ENCODE peak calls at places on chromosomes 6 and 20, in six cellular contexts. M, Z, H, D, X and P are unnamed samples.

GRCh38 chr20:8519887-8520286 is 387.8 kb downstream of the PLCB1 start:
- DNase-seq in M (no peak), Z (no peak), H (no peak), D (no peak), X (no peak), P (no peak)

GRCh38 chr6:154815938-154816820 is 83.0 kb downstream of the SCAF8 start:
- DNase-seq in M (no peak), Z (no peak), H (no peak), D (no peak), X (peak; percentile 41), P (no peak)

GRCh38 chr6:161639772-161640171 is 365.9 kb upstream of the AGPAT4 start:
- DNase-seq in M (no peak), Z (no peak), H (no peak), D (no peak), X (no peak), P (no peak)

GRCh38 chr20:23327617-23328333 is 22.8 kb upstream of the NXT1 start:
- DNase-seq in M (no peak), Z (no peak), H (no peak), D (no peak), X (no peak), P (no peak)

GRCh38 chr6:147170269-147170668 is 33.9 kb upstream of the STXBP5 start:
- DNase-seq in M (peak; percentile 84), Z (no peak), H (no peak), D (no peak), X (peak; percentile 92), P (no peak)

GRCh38 chr6:170445984-170446383 is 107.1 kb downstream of the PSMB1 start:
- DNase-seq in M (no peak), Z (no peak), H (no peak), D (no peak), X (no peak), P (no peak)

GRCh38 chr6:163652328-163652727 is 237.8 kb downstream of the QKI start:
- DNase-seq in M (no peak), Z (no peak), H (no peak), D (no peak), X (no peak), P (no peak)

GRCh38 chr6:112370946-112371345 is 23.8 kb downstream of the RFPL4B start:
- DNase-seq in M (no peak), Z (no peak), H (no peak), D (no peak), X (no peak), P (no peak)

GRCh38 chr20:53513489-53514298 is 79.9 kb downstream of the ZNF217 start:
- DNase-seq in M (no peak), Z (no peak), H (no peak), D (peak; percentile 50), X (no peak), P (no peak)

GRCh38 chr20:5080384-5080877 is 39.3 kb downstream of the PCNA start:
- DNase-seq in M (peak; percentile 55), Z (no peak), H (no peak), D (peak; percentile 51), X (peak; percentile 30), P (no peak)

GRCh38 chr6:140909156-140909555 is 1223.6 kb upstream of the GJE1 start:
- DNase-seq in M (no peak), Z (no peak), H (no peak), D (no peak), X (peak; percentile 46), P (no peak)

GRCh38 chr20:37901667-37902503 is 1.0 kb upstream of the VSTM2L start:
- DNase-seq in M (peak; percentile 81), Z (no peak), H (peak; percentile 86), D (no peak), X (peak; percentile 32), P (no peak)

GRCh38 chr6:41460742-41461336 is 85.3 kb upstream of the FOXP4 start:
- DNase-seq in M (no peak), Z (no peak), H (no peak), D (no peak), X (no peak), P (no peak)

GRCh38 chr6:27168586-27169443 is 78.7 kb upstream of the PRSS16 start:
- DNase-seq in M (peak; percentile 64), Z (no peak), H (no peak), D (no peak), X (peak; percentile 90), P (no peak)

GRCh38 chr6:106614131-106614530 is 15.2 kb downstream of the RTN4IP1 start:
- DNase-seq in M (no peak), Z (no peak), H (no peak), D (no peak), X (no peak), P (no peak)

GRCh38 chr6:18406955-18407738 is 20.0 kb downstream of the RNF144B start:
- DNase-seq in M (no peak), Z (no peak), H (no peak), D (no peak), X (no peak), P (no peak)

GRCh38 chr6:42049116-42049809 is 1.1 kb upstream of the TAF8 start:
- DNase-seq in M (no peak), Z (no peak), H (no peak), D (peak; percentile 57), X (no peak), P (no peak)

GRCh38 chr6:33742092-33742491 is 4.6 kb downstream of the IP6K3 start:
- DNase-seq in M (no peak), Z (no peak), H (no peak), D (no peak), X (no peak), P (no peak)

GRCh38 chr6:148240463-148240845 is 102.2 kb upstream of the SASH1 start:
- DNase-seq in M (no peak), Z (no peak), H (peak; percentile 1), D (no peak), X (peak; percentile 64), P (no peak)

GRCh38 chr6:26743941-26744699 is 84.6 kb upstream of the ZNF322 start:
- DNase-seq in M (no peak), Z (no peak), H (peak; percentile 10), D (no peak), X (no peak), P (no peak)

GRCh38 chr6:135346747-135347146 is 150.8 kb downstream of the AHI1 start:
- DNase-seq in M (no peak), Z (no peak), H (peak; percentile 3), D (no peak), X (peak; percentile 14), P (no peak)

GRCh38 chr6:107666084-107666981 is 157.8 kb downstream of the SCML4 start:
- DNase-seq in M (no peak), Z (no peak), H (no peak), D (no peak), X (no peak), P (no peak)

GRCh38 chr20:52649727-52650126 is 322.4 kb upstream of the TSHZ2 start:
- DNase-seq in M (peak; percentile 5), Z (no peak), H (no peak), D (no peak), X (no peak), P (no peak)

GRCh38 chr6:41713161-41713649 is 22.2 kb downstream of the TFEB start:
- DNase-seq in M (peak; percentile 94), Z (no peak), H (no peak), D (no peak), X (no peak), P (no peak)

GRCh38 chr6:165986647-165987482 is 180.8 kb downstream of the TBXT start:
- DNase-seq in M (peak; percentile 9), Z (no peak), H (peak; percentile 62), D (no peak), X (no peak), P (peak; percentile 39)

GRCh38 chr6:85130743-85131142 is 319.1 kb upstream of the NT5E start:
- DNase-seq in M (no peak), Z (no peak), H (no peak), D (no peak), X (peak; percentile 24), P (no peak)

GRCh38 chr20:37697314-37697713 is 3.5 kb downstream of the CTNNBL1 start:
- DNase-seq in M (no peak), Z (no peak), H (no peak), D (no peak), X (no peak), P (no peak)

GRCh38 chr20:36454664-36455427 is 86.5 kb upstream of the MYL9 start:
- DNase-seq in M (no peak), Z (no peak), H (no peak), D (no peak), X (no peak), P (no peak)

GRCh38 chr20:37294262-37294981 is 5.0 kb downstream of the MANBAL start:
- DNase-seq in M (no peak), Z (no peak), H (no peak), D (no peak), X (peak; percentile 62), P (no peak)

DNA sequence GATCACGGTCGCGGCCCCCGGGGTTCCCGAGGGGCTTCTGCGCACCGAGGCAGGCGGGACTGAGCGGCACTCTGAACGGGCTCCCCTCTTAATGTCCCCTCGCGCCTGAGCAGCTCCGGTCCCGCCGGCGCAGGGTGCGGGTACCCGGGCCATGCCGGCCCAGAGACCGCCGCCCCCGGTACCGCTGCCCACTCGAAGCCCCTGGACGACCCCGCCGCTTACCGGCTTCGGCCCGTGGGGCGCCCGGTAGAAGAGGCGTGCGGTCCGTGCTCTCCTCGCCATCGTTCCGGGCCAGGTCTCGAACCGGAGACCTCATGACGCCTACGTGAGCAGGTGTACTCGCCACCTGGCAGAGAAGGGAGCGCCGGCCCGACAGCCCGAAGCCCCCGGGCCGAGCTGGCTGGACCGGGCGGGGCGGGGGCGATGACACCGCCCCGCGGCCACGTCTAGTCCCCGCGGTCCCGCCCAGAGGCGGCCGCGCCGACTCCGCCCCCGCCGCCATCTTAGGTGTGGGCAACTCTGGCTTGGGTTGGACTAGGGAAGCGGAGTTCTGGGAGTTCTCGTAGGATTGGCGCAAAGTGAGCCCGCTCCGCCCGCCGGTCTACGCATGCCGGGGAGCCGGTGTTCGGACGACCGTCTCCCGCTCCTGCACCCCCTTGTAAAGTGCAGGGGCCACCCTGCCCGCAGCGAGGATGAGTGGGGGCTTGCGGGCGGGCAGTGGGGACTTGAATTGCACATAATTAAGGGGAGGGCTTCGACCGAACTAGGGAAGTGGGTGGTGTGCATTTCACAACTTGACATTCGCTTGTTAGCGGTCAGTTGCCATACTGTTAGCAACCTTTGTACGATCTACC is at the start of gene SLC17A5:
- DNase-seq in M (peak; percentile 95), Z (peak; percentile 71), H (peak; percentile 95), D (peak; percentile 98), X (peak; percentile 93), P (peak; percentile 94)
- TF ChIP-seq CTCF in M (no peak), Z (no peak), H (no peak), D (no peak), X (no peak), P (no peak)

GRCh38 chr6:36914227-36914794 is 28.6 kb downstream of the C6orf89 start:
- DNase-seq in M (peak; percentile 97), Z (no peak), H (no peak), D (peak; percentile 68), X (no peak), P (peak; percentile 26)
- TF ChIP-seq CTCF in M (peak; percentile 29), Z (no peak), H (peak; percentile 55), D (no peak), X (peak; percentile 33), P (no peak)

GRCh38 chr20:50152394-50153152 is 950 bp downstream of the PEDS1 start:
- DNase-seq in M (peak; percentile 76), Z (no peak), H (no peak), D (no peak), X (no peak), P (no peak)
- TF ChIP-seq CTCF in M (peak; percentile 40), Z (no peak), H (peak; percentile 16), D (no peak), X (no peak), P (no peak)

DNA sequence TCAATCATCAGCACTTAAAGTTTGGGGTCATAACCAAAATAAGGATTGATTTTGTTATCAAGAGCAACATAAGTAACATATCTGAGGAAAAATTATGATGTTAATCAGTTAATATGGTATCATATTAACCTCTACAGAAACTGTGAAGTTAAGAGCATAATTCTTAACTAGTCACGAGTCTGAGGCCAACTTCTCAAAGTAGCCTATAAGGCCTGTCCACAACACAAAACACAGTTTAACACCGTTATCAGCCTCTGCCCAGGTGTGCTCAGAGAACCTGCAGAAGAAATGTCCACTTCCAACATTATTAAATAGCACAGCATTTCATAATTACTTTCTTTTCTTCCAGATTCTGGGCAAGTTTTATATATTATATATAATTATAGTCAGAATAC is 1.1 kb downstream of the STX7 start:
- DNase-seq in M (no peak), Z (no peak), H (no peak), D (no peak), X (no peak), P (no peak)
- TF ChIP-seq CTCF in M (no peak), Z (no peak), H (no peak), D (no peak), X (no peak), P (no peak)